ENCODE peak calls at places on chromosomes 16 and 17, in eight cellular contexts. One of them, this sample, is unnamed. For H3K4me1, the result is how much of the 10 kb centered on the place peaks cover.

GRCh38 chr17:73420897-73421296 is 109.1 kb upstream of the CDC42EP4 start:
- DNase-seq in effector memory CD4-positive, alpha-beta T cell: no peak
- DNase-seq in heart right ventricle: no peak
- DNase-seq in stomach: no peak
- DNase-seq in thoracic aorta: no peak
- DNase-seq in A549: peak
- DNase-seq in tibial nerve: no peak
- DNase-seq in aorta: peak
- DNase-seq in this sample: no peak

GRCh38 chr16:11585460-11586374 is 1.0 kb downstream of the LITAF start:
- DNase-seq in stomach: peak
- DNase-seq in thoracic aorta: no peak
- DNase-seq in tibial nerve: no peak
- DNase-seq in heart right ventricle: peak
- DNase-seq in aorta: peak
- DNase-seq in effector memory CD4-positive, alpha-beta T cell: no peak
- DNase-seq in A549: peak
- DNase-seq in this sample: no peak

GRCh38 chr16:65071371-65072311 is 50.2 kb downstream of the CDH11 start:
- DNase-seq in tibial nerve: peak
- DNase-seq in A549: no peak
- DNase-seq in aorta: peak
- DNase-seq in effector memory CD4-positive, alpha-beta T cell: no peak
- DNase-seq in heart right ventricle: peak
- DNase-seq in thoracic aorta: peak
- DNase-seq in stomach: no peak
- DNase-seq in this sample: no peak

GRCh38 chr17:7849185-7850117 is 5.4 kb upstream of the TMEM88 start:
- DNase-seq in heart right ventricle: no peak
- DNase-seq in tibial nerve: no peak
- DNase-seq in A549: no peak
- DNase-seq in aorta: no peak
- DNase-seq in stomach: no peak
- DNase-seq in thoracic aorta: no peak
- DNase-seq in effector memory CD4-positive, alpha-beta T cell: no peak
- DNase-seq in this sample: no peak

GRCh38 chr17:74663566-74663965 is 40.0 kb upstream of the CD300E start:
- DNase-seq in A549: no peak
- DNase-seq in tibial nerve: no peak
- DNase-seq in aorta: no peak
- DNase-seq in heart right ventricle: no peak
- DNase-seq in effector memory CD4-positive, alpha-beta T cell: no peak
- DNase-seq in stomach: no peak
- DNase-seq in thoracic aorta: no peak
- DNase-seq in this sample: no peak

GRCh38 chr17:40538019-40538935 is 27.0 kb downstream of the CCR7 start:
- DNase-seq in tibial nerve: no peak
- DNase-seq in A549: no peak
- DNase-seq in effector memory CD4-positive, alpha-beta T cell: no peak
- DNase-seq in stomach: no peak
- DNase-seq in aorta: peak
- DNase-seq in heart right ventricle: peak
- DNase-seq in thoracic aorta: no peak
- DNase-seq in this sample: no peak

GRCh38 chr16:24775455-24775854 is 46.0 kb downstream of the TNRC6A start:
- DNase-seq in effector memory CD4-positive, alpha-beta T cell: no peak
- DNase-seq in tibial nerve: peak
- DNase-seq in heart right ventricle: no peak
- DNase-seq in aorta: no peak
- DNase-seq in A549: no peak
- DNase-seq in stomach: peak
- DNase-seq in thoracic aorta: no peak
- DNase-seq in this sample: no peak

GRCh38 chr17:31596382-31597323 is 205.2 kb downstream of the RAB11FIP4 start:
- DNase-seq in stomach: no peak
- DNase-seq in tibial nerve: peak
- DNase-seq in effector memory CD4-positive, alpha-beta T cell: no peak
- DNase-seq in A549: peak
- DNase-seq in aorta: peak
- DNase-seq in thoracic aorta: peak
- DNase-seq in heart right ventricle: peak
- DNase-seq in this sample: peak

GRCh38 chr17:31428111-31428510 is 36.6 kb downstream of the RAB11FIP4 start:
- DNase-seq in aorta: peak
- DNase-seq in effector memory CD4-positive, alpha-beta T cell: no peak
- DNase-seq in stomach: no peak
- DNase-seq in A549: no peak
- DNase-seq in heart right ventricle: no peak
- DNase-seq in thoracic aorta: no peak
- DNase-seq in tibial nerve: no peak
- DNase-seq in this sample: no peak

GRCh38 chr16:84478172-84478948 is 26.1 kb downstream of the MEAK7 start:
- DNase-seq in aorta: peak
- DNase-seq in tibial nerve: no peak
- DNase-seq in A549: no peak
- DNase-seq in heart right ventricle: no peak
- DNase-seq in thoracic aorta: no peak
- DNase-seq in stomach: peak
- DNase-seq in effector memory CD4-positive, alpha-beta T cell: no peak
- DNase-seq in this sample: no peak

GRCh38 chr17:42387663-42388380 is 420 bp downstream of the STAT3 start:
- DNase-seq in thoracic aorta: no peak
- DNase-seq in tibial nerve: no peak
- DNase-seq in A549: no peak
- DNase-seq in stomach: peak
- DNase-seq in heart right ventricle: peak
- DNase-seq in aorta: peak
- DNase-seq in effector memory CD4-positive, alpha-beta T cell: peak
- DNase-seq in this sample: no peak

GRCh38 chr16:87486282-87486681 is 6.5 kb downstream of the ZCCHC14 start:
- DNase-seq in tibial nerve: no peak
- DNase-seq in A549: no peak
- DNase-seq in stomach: no peak
- DNase-seq in aorta: no peak
- DNase-seq in heart right ventricle: no peak
- DNase-seq in thoracic aorta: no peak
- DNase-seq in effector memory CD4-positive, alpha-beta T cell: no peak
- DNase-seq in this sample: no peak

GRCh38 chr17:51461578-51462004 is 201.2 kb downstream of the UTP18 start:
- DNase-seq in stomach: peak
- DNase-seq in tibial nerve: no peak
- DNase-seq in aorta: no peak
- DNase-seq in A549: peak
- DNase-seq in effector memory CD4-positive, alpha-beta T cell: no peak
- DNase-seq in thoracic aorta: no peak
- DNase-seq in heart right ventricle: peak
- DNase-seq in this sample: no peak

GRCh38 chr17:63740464-63741181 is 976 bp downstream of the STRADA start:
- DNase-seq in stomach: no peak
- DNase-seq in aorta: no peak
- DNase-seq in A549: no peak
- DNase-seq in thoracic aorta: no peak
- DNase-seq in tibial nerve: no peak
- DNase-seq in heart right ventricle: no peak
- DNase-seq in effector memory CD4-positive, alpha-beta T cell: no peak
- DNase-seq in this sample: no peak

DNA sequence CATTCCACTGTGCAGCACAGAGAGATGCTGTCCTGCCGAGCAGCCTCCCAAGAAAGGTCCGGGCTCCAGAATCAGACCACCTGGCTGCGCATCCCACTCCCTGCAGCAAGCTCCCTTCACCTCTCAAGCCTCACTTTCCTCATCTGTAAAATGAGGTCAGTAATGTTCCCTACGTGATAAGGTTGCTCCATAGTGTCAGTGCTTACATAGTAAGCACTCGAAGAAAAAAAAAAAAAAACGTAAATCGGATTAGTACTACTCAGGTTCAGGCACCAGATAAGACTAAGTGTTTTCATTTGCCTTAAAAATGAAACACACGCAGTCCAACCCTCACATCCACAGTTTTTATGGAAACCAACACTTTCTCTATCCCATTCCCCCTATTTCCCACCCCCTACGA is 76.7 kb downstream of the CCT6B start:
- DNase-seq in tibial nerve: no peak
- DNase-seq in A549: no peak
- DNase-seq in aorta: no peak
- DNase-seq in effector memory CD4-positive, alpha-beta T cell: no peak
- DNase-seq in heart right ventricle: no peak
- DNase-seq in stomach: no peak
- DNase-seq in thoracic aorta: no peak
- DNase-seq in this sample: no peak
- H3K4me1 ChIP-seq in tibial nerve: under half
- H3K4me1 ChIP-seq in A549: under half
- H3K4me1 ChIP-seq in aorta: under half
- H3K4me1 ChIP-seq in effector memory CD4-positive, alpha-beta T cell: under half
- H3K4me1 ChIP-seq in heart right ventricle: under half
- H3K4me1 ChIP-seq in stomach: under half
- H3K4me1 ChIP-seq in thoracic aorta: under half
- H3K4me1 ChIP-seq in this sample: under half

DNA sequence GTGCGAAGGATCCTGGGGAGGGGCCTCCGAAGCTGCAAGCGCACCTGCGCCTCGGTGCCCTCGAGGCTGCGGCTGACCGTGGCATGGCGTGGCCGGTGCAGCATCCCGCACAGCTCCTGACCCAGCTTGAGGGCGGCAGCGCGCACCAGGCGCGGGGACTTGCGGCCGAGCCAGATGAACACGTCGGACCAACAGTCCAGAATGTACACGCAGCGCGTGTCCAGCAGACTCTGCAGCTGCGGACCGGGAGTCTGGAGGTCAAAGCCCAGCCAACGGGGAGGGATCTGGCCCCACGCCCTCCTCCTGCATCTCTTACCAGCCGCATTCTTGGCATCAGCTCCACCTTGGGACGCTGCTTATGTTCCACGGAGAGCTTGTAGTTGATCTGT is 10.9 kb downstream of the FLII start:
- DNase-seq in A549: no peak
- DNase-seq in stomach: peak
- DNase-seq in thoracic aorta: no peak
- DNase-seq in tibial nerve: no peak
- DNase-seq in aorta: no peak
- DNase-seq in effector memory CD4-positive, alpha-beta T cell: no peak
- DNase-seq in heart right ventricle: no peak
- DNase-seq in this sample: no peak
- H3K27ac ChIP-seq in A549: no peak
- H3K27ac ChIP-seq in stomach: peak
- H3K27ac ChIP-seq in thoracic aorta: no peak
- H3K27ac ChIP-seq in tibial nerve: no peak
- H3K27ac ChIP-seq in aorta: no peak
- H3K27ac ChIP-seq in effector memory CD4-positive, alpha-beta T cell: no peak
- H3K27ac ChIP-seq in heart right ventricle: peak
- H3K27ac ChIP-seq in this sample: peak

DNA sequence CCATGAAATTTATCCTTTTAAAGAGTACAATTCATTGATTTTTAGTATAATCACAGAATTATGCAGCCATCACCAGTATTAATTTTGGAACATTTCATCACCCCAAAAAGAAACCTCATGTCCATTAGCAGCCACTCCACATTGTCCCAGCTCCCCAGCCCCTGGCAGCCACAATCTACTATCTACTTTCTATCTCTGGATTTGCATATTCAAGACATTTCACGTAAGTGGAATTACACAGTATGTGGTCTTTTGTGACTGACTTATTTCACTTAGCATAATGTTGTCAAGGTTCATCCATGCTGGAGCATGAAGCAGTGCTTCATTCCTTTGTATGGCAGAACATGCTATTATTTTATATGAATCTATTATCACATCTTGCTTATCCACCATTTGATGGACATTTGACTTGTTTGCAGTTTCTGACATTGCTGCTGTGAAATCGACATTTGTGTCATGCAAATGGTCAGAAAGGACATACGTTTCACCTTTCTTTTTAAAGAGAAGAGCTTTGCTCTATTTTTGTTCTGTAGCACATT is 10.7 kb downstream of the METTL9 start:
- DNase-seq in tibial nerve: no peak
- DNase-seq in heart right ventricle: no peak
- DNase-seq in aorta: no peak
- DNase-seq in effector memory CD4-positive, alpha-beta T cell: no peak
- DNase-seq in stomach: no peak
- DNase-seq in thoracic aorta: no peak
- DNase-seq in A549: no peak
- DNase-seq in this sample: no peak
- H3K4me1 ChIP-seq in tibial nerve: under half
- H3K4me1 ChIP-seq in heart right ventricle: under half
- H3K4me1 ChIP-seq in aorta: under half
- H3K4me1 ChIP-seq in effector memory CD4-positive, alpha-beta T cell: under half
- H3K4me1 ChIP-seq in stomach: half or more
- H3K4me1 ChIP-seq in thoracic aorta: under half
- H3K4me1 ChIP-seq in A549: under half
- H3K4me1 ChIP-seq in this sample: under half

GRCh38 chr16:69839798-69840409 is 77.8 kb downstream of the WWP2 start:
- DNase-seq in effector memory CD4-positive, alpha-beta T cell: no peak
- DNase-seq in aorta: no peak
- DNase-seq in heart right ventricle: peak
- DNase-seq in thoracic aorta: no peak
- DNase-seq in stomach: peak
- DNase-seq in A549: no peak
- DNase-seq in tibial nerve: no peak
- DNase-seq in this sample: no peak
- H3K27ac ChIP-seq in effector memory CD4-positive, alpha-beta T cell: no peak
- H3K27ac ChIP-seq in aorta: peak
- H3K27ac ChIP-seq in heart right ventricle: peak
- H3K27ac ChIP-seq in thoracic aorta: peak
- H3K27ac ChIP-seq in stomach: peak
- H3K27ac ChIP-seq in A549: no peak
- H3K27ac ChIP-seq in tibial nerve: peak
- H3K27ac ChIP-seq in this sample: no peak

DNA sequence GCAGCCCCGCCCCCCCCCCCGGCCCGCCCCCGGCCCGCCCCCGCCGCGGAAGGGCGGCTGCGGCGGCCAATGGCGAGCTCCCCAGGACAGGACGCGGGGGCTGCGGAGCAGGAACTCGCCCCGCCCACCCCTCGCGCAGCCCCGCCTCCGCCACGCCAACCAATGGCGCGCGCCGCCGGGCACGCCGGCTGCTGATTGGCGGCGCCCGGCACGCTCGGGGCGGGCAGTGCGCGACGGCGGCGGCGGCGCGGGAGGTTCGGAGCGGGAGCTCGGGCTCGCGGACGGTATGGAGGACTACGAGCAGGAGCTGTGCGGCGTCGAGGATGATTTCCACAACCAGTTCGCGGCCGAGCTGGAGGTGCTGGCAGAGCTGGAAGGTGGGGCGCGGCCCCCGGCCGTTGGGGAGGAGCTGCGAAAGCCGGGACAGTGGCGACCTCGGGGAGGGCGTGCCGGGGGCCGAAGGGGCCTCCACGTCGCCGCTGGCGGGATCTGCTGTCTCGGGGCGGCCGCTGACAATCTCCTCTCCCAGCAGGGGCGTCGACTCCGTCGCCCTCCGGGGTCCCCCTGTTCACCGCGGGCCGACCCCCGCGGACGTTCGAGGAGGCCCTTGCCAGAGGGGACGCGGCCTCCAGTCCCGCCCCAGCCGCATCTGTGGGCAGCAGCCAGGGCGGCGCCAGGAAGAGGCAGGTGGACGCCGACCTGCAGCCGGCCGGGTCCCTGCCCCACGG is at the start of gene CHTF18:
- DNase-seq in tibial nerve: peak
- DNase-seq in A549: peak
- DNase-seq in aorta: peak
- DNase-seq in stomach: peak
- DNase-seq in heart right ventricle: peak
- DNase-seq in thoracic aorta: peak
- DNase-seq in effector memory CD4-positive, alpha-beta T cell: peak
- DNase-seq in this sample: no peak
- H3K4me1 ChIP-seq in tibial nerve: under half
- H3K4me1 ChIP-seq in A549: under half
- H3K4me1 ChIP-seq in aorta: under half
- H3K4me1 ChIP-seq in stomach: under half
- H3K4me1 ChIP-seq in heart right ventricle: under half
- H3K4me1 ChIP-seq in thoracic aorta: under half
- H3K4me1 ChIP-seq in effector memory CD4-positive, alpha-beta T cell: under half
- H3K4me1 ChIP-seq in this sample: under half

GRCh38 chr17:4999429-5000093 is 1.8 kb downstream of the KIF1C start:
- DNase-seq in thoracic aorta: no peak
- DNase-seq in heart right ventricle: no peak
- DNase-seq in tibial nerve: no peak
- DNase-seq in A549: no peak
- DNase-seq in effector memory CD4-positive, alpha-beta T cell: no peak
- DNase-seq in aorta: no peak
- DNase-seq in stomach: no peak
- DNase-seq in this sample: no peak
- H3K27ac ChIP-seq in thoracic aorta: peak
- H3K27ac ChIP-seq in heart right ventricle: peak
- H3K27ac ChIP-seq in tibial nerve: peak
- H3K27ac ChIP-seq in A549: peak
- H3K27ac ChIP-seq in effector memory CD4-positive, alpha-beta T cell: peak
- H3K27ac ChIP-seq in aorta: peak
- H3K27ac ChIP-seq in stomach: peak
- H3K27ac ChIP-seq in this sample: peak